ENCODE peak calls at places on chromosomes 7 and 10, in four cellular contexts. One of them, this sample, is unnamed.
A peak's percentile ranks its signal among the peaks of the same experiment; 100 is the strongest.

GRCh38 chr10:72466018-72466417 is 111.3 kb upstream of the DNAJB12 start:
- DNase-seq in GM23338: no peak
- DNase-seq in H1: no peak
- DNase-seq in astrocyte: peak; percentile 14
- DNase-seq in this sample: no peak

GRCh38 chr10:91350651-91351081 is 59.5 kb upstream of the HECTD2 start:
- DNase-seq in astrocyte: peak; percentile 30
- DNase-seq in H1: no peak
- DNase-seq in GM23338: no peak
- DNase-seq in this sample: no peak

GRCh38 chr10:128150045-128150493 is 23.8 kb upstream of the MKI67 start:
- DNase-seq in astrocyte: peak; percentile 28
- DNase-seq in GM23338: peak; percentile 89
- DNase-seq in H1: no peak
- DNase-seq in this sample: peak; percentile 86

GRCh38 chr10:103852189-103852711 is 3.1 kb downstream of the SH3PXD2A start:
- DNase-seq in H1: no peak
- DNase-seq in GM23338: no peak
- DNase-seq in astrocyte: peak; percentile 68
- DNase-seq in this sample: no peak

GRCh38 chr10:125639846-125640245 is 43.1 kb downstream of the TEX36 start:
- DNase-seq in GM23338: no peak
- DNase-seq in astrocyte: no peak
- DNase-seq in H1: no peak
- DNase-seq in this sample: no peak

GRCh38 chr7:103805376-103805775 is 184.1 kb downstream of the RELN start:
- DNase-seq in H1: no peak
- DNase-seq in astrocyte: no peak
- DNase-seq in GM23338: no peak
- DNase-seq in this sample: no peak

GRCh38 chr10:48729222-48729621 is 44.5 kb downstream of the WDFY4 start:
- DNase-seq in H1: no peak
- DNase-seq in GM23338: no peak
- DNase-seq in astrocyte: no peak
- DNase-seq in this sample: no peak

GRCh38 chr7:79241288-79242055 is 212.0 kb downstream of the MAGI2 start:
- DNase-seq in H1: no peak
- DNase-seq in GM23338: no peak
- DNase-seq in astrocyte: peak; percentile 71
- DNase-seq in this sample: peak; percentile 35

GRCh38 chr10:21336476-21337170 is 188.9 kb downstream of the SKIDA1 start:
- DNase-seq in astrocyte: peak; percentile 96
- DNase-seq in GM23338: peak; percentile 85
- DNase-seq in H1: peak; percentile 56
- DNase-seq in this sample: peak; percentile 88

GRCh38 chr7:29763266-29763665 is 43.0 kb upstream of the WIPF3 start:
- DNase-seq in GM23338: no peak
- DNase-seq in astrocyte: no peak
- DNase-seq in H1: no peak
- DNase-seq in this sample: no peak

GRCh38 chr10:102409604-102410426 is 8.8 kb downstream of the PSD start:
- DNase-seq in astrocyte: no peak
- DNase-seq in H1: no peak
- DNase-seq in GM23338: peak; percentile 64
- DNase-seq in this sample: no peak

GRCh38 chr10:43134126-43134905 is 3.9 kb upstream of the CSGALNACT2 start:
- DNase-seq in GM23338: no peak
- DNase-seq in astrocyte: no peak
- DNase-seq in H1: no peak
- DNase-seq in this sample: no peak

GRCh38 chr7:35036361-35037171 is 719 bp downstream of the DPY19L1 start:
- DNase-seq in GM23338: peak; percentile 64
- DNase-seq in H1: no peak
- DNase-seq in astrocyte: peak; percentile 56
- DNase-seq in this sample: peak; percentile 44

GRCh38 chr10:8051851-8052257 is 2.6 kb upstream of the GATA3 start:
- DNase-seq in astrocyte: no peak
- DNase-seq in H1: no peak
- DNase-seq in GM23338: peak; percentile 78
- DNase-seq in this sample: no peak

GRCh38 chr7:100465702-100466311 is 1.7 kb upstream of the SPACDR start:
- DNase-seq in H1: no peak
- DNase-seq in astrocyte: peak; percentile 55
- DNase-seq in GM23338: peak; percentile 87
- DNase-seq in this sample: peak; percentile 82

GRCh38 chr10:48287417-48288391 is 13.2 kb upstream of the FRMPD2 start:
- DNase-seq in H1: no peak
- DNase-seq in astrocyte: no peak
- DNase-seq in GM23338: no peak
- DNase-seq in this sample: no peak

GRCh38 chr10:31808258-31809218 is 120.1 kb downstream of the ARHGAP12 start:
- DNase-seq in GM23338: peak; percentile 47
- DNase-seq in astrocyte: peak; percentile 59
- DNase-seq in H1: no peak
- DNase-seq in this sample: peak; percentile 60

GRCh38 chr7:47901542-47901941 is 46.7 kb downstream of the PKD1L1 start:
- DNase-seq in astrocyte: peak; percentile 53
- DNase-seq in H1: no peak
- DNase-seq in GM23338: no peak
- DNase-seq in this sample: no peak

GRCh38 chr10:51063659-51064535 is 10.4 kb upstream of the PRKG1 start:
- DNase-seq in astrocyte: peak; percentile 27
- DNase-seq in GM23338: peak; percentile 70
- DNase-seq in H1: no peak
- DNase-seq in this sample: peak; percentile 44

GRCh38 chr10:132470306-132471124 is 67.1 kb upstream of the INPP5A start:
- DNase-seq in astrocyte: peak; percentile 38
- DNase-seq in GM23338: no peak
- DNase-seq in H1: no peak
- DNase-seq in this sample: no peak

GRCh38 chr7:7354674-7355073 is 172.3 kb downstream of the C1GALT1 start:
- DNase-seq in H1: no peak
- DNase-seq in astrocyte: no peak
- DNase-seq in GM23338: peak; percentile 64
- DNase-seq in this sample: no peak

GRCh38 chr10:33151344-33151864 is 183.1 kb downstream of the NRP1 start:
- DNase-seq in astrocyte: no peak
- DNase-seq in H1: no peak
- DNase-seq in GM23338: no peak
- DNase-seq in this sample: no peak

GRCh38 chr7:131105294-131105802 is 222.3 kb upstream of the MKLN1 start:
- DNase-seq in GM23338: peak; percentile 57
- DNase-seq in H1: no peak
- DNase-seq in astrocyte: no peak
- DNase-seq in this sample: no peak

GRCh38 chr7:24576171-24577052 is 3.2 kb downstream of the PALS2 start:
- DNase-seq in H1: no peak
- DNase-seq in GM23338: peak; percentile 83
- DNase-seq in astrocyte: peak; percentile 65
- DNase-seq in this sample: peak; percentile 82

GRCh38 chr7:19930051-19930450 is 156.6 kb upstream of the TMEM196 start:
- DNase-seq in astrocyte: no peak
- DNase-seq in H1: no peak
- DNase-seq in GM23338: no peak
- DNase-seq in this sample: no peak

GRCh38 chr7:81767883-81768282 is 2.0 kb downstream of the HGF start:
- DNase-seq in H1: no peak
- DNase-seq in astrocyte: peak; percentile 20
- DNase-seq in GM23338: no peak
- DNase-seq in this sample: peak; percentile 12

GRCh38 chr10:43867667-43868361 is 219.1 kb upstream of the ZNF32 start:
- DNase-seq in H1: no peak
- DNase-seq in astrocyte: peak; percentile 82
- DNase-seq in GM23338: no peak
- DNase-seq in this sample: no peak

GRCh38 chr7:78905449-78905848 is 548.0 kb downstream of the MAGI2 start:
- DNase-seq in H1: no peak
- DNase-seq in GM23338: no peak
- DNase-seq in astrocyte: no peak
- DNase-seq in this sample: no peak

GRCh38 chr10:131168238-131168875 is 143.2 kb downstream of the TCERG1L start:
- DNase-seq in GM23338: no peak
- DNase-seq in astrocyte: no peak
- DNase-seq in H1: no peak
- DNase-seq in this sample: no peak

GRCh38 chr7:158828343-158829020 is 827 bp downstream of the ESYT2 start:
- DNase-seq in astrocyte: no peak
- DNase-seq in H1: no peak
- DNase-seq in GM23338: peak; percentile 71
- DNase-seq in this sample: peak; percentile 53

DNA sequence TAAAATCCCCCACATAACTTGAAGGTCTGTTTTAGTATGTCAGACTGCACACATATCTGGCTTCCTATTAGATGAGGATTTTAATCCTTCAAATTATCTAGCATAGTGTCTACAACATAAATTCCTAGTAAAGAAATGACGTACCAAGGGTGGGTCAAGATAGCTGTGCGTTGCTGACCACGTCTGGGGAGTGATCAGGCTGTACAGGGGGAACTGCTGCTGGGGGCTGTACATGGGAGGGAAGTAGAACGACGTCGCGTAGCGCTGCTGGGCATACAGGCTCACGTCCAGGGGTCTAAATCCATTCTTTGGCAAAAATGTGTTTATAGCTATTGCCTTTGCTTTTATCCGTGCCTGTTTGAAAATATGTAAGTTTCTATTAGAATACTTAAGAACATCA is 102.3 kb downstream of the LARP4B start:
- DNase-seq in H1: no peak
- DNase-seq in astrocyte: no peak
- DNase-seq in GM23338: no peak
- DNase-seq in this sample: no peak
- H3K36me3 ChIP-seq in H1: peaks cover 29% of the 10 kb centered on the region
- H3K36me3 ChIP-seq in astrocyte: peaks cover 54% of the 10 kb centered on the region
- H3K36me3 ChIP-seq in GM23338: peaks cover 32% of the 10 kb centered on the region
- H3K36me3 ChIP-seq in this sample: peaks cover 48% of the 10 kb centered on the region

GRCh38 chr7:139523988-139524815 is 717 bp downstream of the CLEC2L start:
- DNase-seq in GM23338: peak; percentile 57
- DNase-seq in H1: no peak
- DNase-seq in astrocyte: no peak
- DNase-seq in this sample: no peak
- TF ChIP-seq EZH2 in GM23338: no peak
- TF ChIP-seq EZH2 in H1: peak; percentile 19
- TF ChIP-seq EZH2 in astrocyte: peak; percentile 21
- TF ChIP-seq EZH2 in this sample: no peak

GRCh38 chr10:113294868-113295267 is 258.0 kb upstream of the HABP2 start:
- DNase-seq in H1: no peak
- DNase-seq in GM23338: no peak
- DNase-seq in astrocyte: no peak
- DNase-seq in this sample: no peak

GRCh38 chr10:113298616-113299015 is 254.2 kb upstream of the HABP2 start:
- DNase-seq in H1: no peak
- DNase-seq in GM23338: no peak
- DNase-seq in astrocyte: no peak
- DNase-seq in this sample: no peak

GRCh38 chr10:113293167-113293566 is 259.7 kb upstream of the HABP2 start:
- DNase-seq in H1: no peak
- DNase-seq in astrocyte: no peak
- DNase-seq in GM23338: no peak
- DNase-seq in this sample: no peak

GRCh38 chr10:113300628-113301027 is 252.2 kb upstream of the HABP2 start:
- DNase-seq in H1: no peak
- DNase-seq in GM23338: no peak
- DNase-seq in astrocyte: no peak
- DNase-seq in this sample: no peak

DNA sequence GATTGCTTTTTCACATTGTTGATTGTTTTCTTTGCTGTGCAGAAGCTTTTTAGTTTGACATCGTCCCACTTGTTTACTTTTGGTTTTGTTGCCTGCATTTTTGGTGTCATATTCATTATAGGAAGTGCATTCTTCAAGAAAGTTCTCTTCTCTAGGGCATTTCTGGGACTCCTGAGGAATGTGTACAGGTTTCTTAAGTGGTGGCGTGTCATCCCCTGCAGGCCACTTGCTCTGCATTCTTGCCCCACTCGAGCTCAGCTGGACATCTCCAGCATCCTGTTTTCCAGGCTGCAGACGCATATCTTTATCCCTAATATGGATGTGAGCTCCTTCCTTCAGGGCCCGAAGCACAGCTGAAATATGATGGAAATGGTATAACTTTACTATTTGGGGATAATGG is 255.6 kb upstream of the HABP2 start:
- DNase-seq in H1: no peak
- DNase-seq in astrocyte: peak; percentile 31
- DNase-seq in GM23338: no peak
- DNase-seq in this sample: no peak
- TF ChIP-seq CTCF in H1: no peak
- TF ChIP-seq CTCF in astrocyte: no peak
- TF ChIP-seq CTCF in GM23338: no peak
- TF ChIP-seq CTCF in this sample: no peak

DNA sequence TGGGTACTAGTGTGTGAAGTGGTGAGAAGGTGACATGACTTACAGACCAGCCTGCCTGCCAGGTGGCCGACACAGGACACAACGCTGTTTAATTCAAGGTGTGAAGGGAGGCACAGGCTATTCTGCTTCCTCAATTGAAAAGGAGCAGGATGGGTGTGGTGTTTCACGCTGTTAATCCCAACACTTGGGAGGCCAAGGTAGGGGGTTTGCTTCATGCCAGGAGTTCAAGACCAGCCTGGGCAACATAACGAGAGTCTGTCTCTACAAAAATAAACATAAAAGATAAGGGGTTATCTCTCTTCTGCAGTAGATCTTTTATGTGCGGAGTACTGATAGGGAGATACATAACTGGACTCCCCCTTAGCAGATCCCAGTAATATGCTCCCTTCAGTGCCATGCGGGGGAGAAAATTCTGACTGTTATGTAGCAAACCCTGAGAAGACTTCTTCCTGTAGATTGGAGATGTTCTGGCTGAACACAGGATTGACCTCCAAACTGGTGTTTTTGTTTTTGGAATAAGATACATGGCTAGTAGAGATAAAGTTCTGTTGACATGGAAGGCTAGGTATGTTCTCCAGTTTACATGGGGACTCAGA is 63.2 kb downstream of the CCNY start:
- DNase-seq in astrocyte: no peak
- DNase-seq in GM23338: no peak
- DNase-seq in H1: no peak
- DNase-seq in this sample: no peak
- H3K36me3 ChIP-seq in astrocyte: no peaks in the 10 kb centered on the region
- H3K36me3 ChIP-seq in GM23338: no peaks in the 10 kb centered on the region
- H3K36me3 ChIP-seq in H1: no peaks in the 10 kb centered on the region
- H3K36me3 ChIP-seq in this sample: no peaks in the 10 kb centered on the region

This sample was measured in A673.